ENCODE peak calls at places on chromosome 9, in four cellular contexts. F, A, H and U are unnamed samples.

GRCh38 chr9:128504485-128505413 is at the start of gene GLE1:
- DNase-seq in F (peak; percentile 97), A (peak; percentile 91), H (peak; percentile 94), U (peak; percentile 99)

GRCh38 chr9:75990181-75990580 is 99.7 kb downstream of the PCSK5 start:
- DNase-seq in F (no peak), A (no peak), H (no peak), U (no peak)

GRCh38 chr9:124420991-124421543 is 5.8 kb upstream of the PSMB7 start:
- DNase-seq in F (no peak), A (no peak), H (peak; percentile 44), U (no peak)

GRCh38 chr9:131833083-131833482 is 93.2 kb upstream of the RAPGEF1 start:
- DNase-seq in F (no peak), A (no peak), H (no peak), U (no peak)

GRCh38 chr9:105993051-105993854 is 298.9 kb downstream of the TMEM38B start:
- DNase-seq in F (no peak), A (no peak), H (no peak), U (no peak)

GRCh38 chr9:136172412-136173079 is 32.4 kb downstream of the LHX3 start:
- DNase-seq in F (no peak), A (no peak), H (no peak), U (no peak)

GRCh38 chr9:12859704-12860251 is 85.0 kb downstream of the LURAP1L start:
- DNase-seq in F (no peak), A (no peak), H (peak; percentile 83), U (peak; percentile 12)

GRCh38 chr9:104854613-104855012 is 73.3 kb downstream of the ABCA1 start:
- DNase-seq in F (no peak), A (no peak), H (no peak), U (no peak)

GRCh38 chr9:20040991-20041606 is 252.3 kb upstream of the SLC24A2 start:
- DNase-seq in F (no peak), A (no peak), H (no peak), U (no peak)

GRCh38 chr9:30944741-30945280 is 1439.6 kb upstream of the ACO1 start:
- DNase-seq in F (no peak), A (peak; percentile 22), H (no peak), U (no peak)

GRCh38 chr9:132669636-132670358 is at the start of gene DDX31:
- DNase-seq in F (peak; percentile 87), A (peak; percentile 79), H (peak; percentile 86), U (peak; percentile 89)

GRCh38 chr9:7811679-7812078 is 12.1 kb upstream of the DMAC1 start:
- DNase-seq in F (no peak), A (no peak), H (no peak), U (no peak)

GRCh38 chr9:75889977-75890540 is 414 bp upstream of the PCSK5 start:
- DNase-seq in F (peak; percentile 60), A (no peak), H (peak; percentile 58), U (peak; percentile 52)

GRCh38 chr9:27165670-27166069 is 56.6 kb downstream of the TEK start:
- DNase-seq in F (no peak), A (no peak), H (no peak), U (no peak)

GRCh38 chr9:100322954-100323536 is 29.7 kb downstream of the TEX10 start:
- DNase-seq in F (no peak), A (no peak), H (peak; percentile 52), U (peak; percentile 11)

GRCh38 chr9:101387871-101388506 is 3.2 kb upstream of the BAAT start:
- DNase-seq in F (no peak), A (no peak), H (peak; percentile 82), U (no peak)

GRCh38 chr9:101365181-101365580 is 19.6 kb downstream of the BAAT start:
- DNase-seq in F (no peak), A (no peak), H (no peak), U (no peak)

GRCh38 chr9:134165357-134166315 is 1.3 kb upstream of the RNU6ATAC start:
- DNase-seq in F (peak; percentile 28), A (no peak), H (peak; percentile 58), U (no peak)

GRCh38 chr9:96289392-96289791 is 12.6 kb downstream of the HSD17B3 start:
- DNase-seq in F (no peak), A (no peak), H (no peak), U (no peak)

GRCh38 chr9:122463828-122464632 is 13.7 kb downstream of the OR1J1 start:
- DNase-seq in F (no peak), A (no peak), H (peak; percentile 24), U (peak; percentile 58)

GRCh38 chr9:97804059-97804365 is 49.0 kb upstream of the FOXE1 start:
- DNase-seq in F (no peak), A (no peak), H (no peak), U (no peak)

GRCh38 chr9:129311638-129312037 is 133.6 kb upstream of the IER5L start:
- DNase-seq in F (no peak), A (no peak), H (no peak), U (no peak)

GRCh38 chr9:70046274-70047070 is 2.8 kb downstream of the MAMDC2 start:
- DNase-seq in F (no peak), A (no peak), H (no peak), U (no peak)

GRCh38 chr9:105661011-105661410 is 1.2 kb upstream of the TAL2 start:
- DNase-seq in F (no peak), A (no peak), H (no peak), U (no peak)

GRCh38 chr9:37255944-37256862 is 135.8 kb downstream of the ZCCHC7 start:
- DNase-seq in F (no peak), A (no peak), H (no peak), U (no peak)

DNA sequence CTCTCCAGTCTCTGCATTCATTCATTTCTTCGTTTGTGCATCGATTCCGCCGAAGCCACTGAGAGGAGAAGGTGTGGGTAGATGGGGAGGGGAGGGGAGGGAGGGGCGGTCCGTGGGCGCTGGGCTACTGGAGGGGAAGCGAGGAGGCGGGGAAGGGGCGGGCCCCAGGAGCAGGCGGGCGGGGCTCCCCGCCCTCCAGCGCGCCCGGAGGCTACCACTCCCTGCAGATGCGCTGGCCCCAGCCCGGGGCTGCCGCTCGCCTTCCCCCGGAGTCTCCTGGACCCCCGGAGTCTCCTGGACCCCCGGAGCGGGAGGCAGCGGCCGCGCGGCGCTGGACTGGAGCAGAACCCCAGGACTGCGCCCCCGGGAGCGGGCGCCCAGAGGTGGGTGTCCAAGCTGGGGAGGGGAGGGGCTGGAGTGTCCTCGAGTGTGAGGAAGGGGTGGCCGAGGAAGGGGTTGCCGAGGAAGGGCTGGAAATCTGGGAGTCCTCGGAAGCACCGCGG is 159.4 kb downstream of the C9orf152 start:
- DNase-seq in F (peak; percentile 84), A (no peak), H (peak; percentile 47), U (peak; percentile 81)
- TF ChIP-seq POLR2A in F (peak; percentile 80), A (no peak), H (peak; percentile 26), U (peak; percentile 90)

GRCh38 chr9:127185931-127186781 is 63.7 kb upstream of the ANGPTL2 start:
- DNase-seq in F (peak; percentile 67), A (peak; percentile 53), H (no peak), U (no peak)
- TF ChIP-seq POLR2A in F (no peak), A (no peak), H (no peak), U (no peak)

DNA sequence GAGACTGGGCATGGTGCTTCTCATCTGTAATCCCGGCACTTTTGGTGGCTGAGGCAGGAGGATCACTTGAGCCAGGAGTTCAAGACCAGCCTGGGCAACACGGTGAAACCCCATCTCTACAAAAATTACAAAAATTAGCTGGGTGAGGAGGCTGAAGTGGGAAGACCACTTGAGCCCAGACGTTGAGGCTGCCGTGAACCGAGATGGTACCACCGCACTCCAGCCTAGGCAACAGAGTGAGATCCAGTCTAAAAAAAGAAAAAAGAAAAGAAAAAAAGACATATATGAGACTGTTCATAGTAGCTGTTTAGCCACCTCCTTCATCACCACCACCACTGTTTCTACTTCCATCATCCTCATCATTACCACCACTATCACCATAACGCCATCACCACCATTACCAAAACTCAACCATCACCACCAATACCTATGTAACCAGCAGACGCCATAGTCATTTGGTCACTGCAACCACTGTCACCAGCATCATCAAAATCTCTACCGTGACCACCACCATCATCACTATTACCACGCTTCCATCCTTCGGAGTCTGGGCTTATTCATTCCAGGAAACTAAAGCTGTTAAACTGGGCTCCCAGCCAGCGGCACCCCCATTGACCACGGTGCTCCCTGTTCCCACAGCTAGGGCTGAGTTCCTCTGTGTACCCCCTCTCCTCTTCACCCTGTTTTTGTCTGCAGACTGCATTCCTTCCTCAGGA is 8.4 kb upstream of the KIF12 start:
- DNase-seq in F (no peak), A (no peak), H (no peak), U (no peak)
- TF ChIP-seq POLR2A in F (no peak), A (no peak), H (no peak), U (no peak)

GRCh38 chr9:93730643-93731042 is 154.3 kb downstream of the PHF2 start:
- DNase-seq in F (no peak), A (no peak), H (no peak), U (no peak)
- TF ChIP-seq POLR2A in F (no peak), A (no peak), H (no peak), U (no peak)

DNA sequence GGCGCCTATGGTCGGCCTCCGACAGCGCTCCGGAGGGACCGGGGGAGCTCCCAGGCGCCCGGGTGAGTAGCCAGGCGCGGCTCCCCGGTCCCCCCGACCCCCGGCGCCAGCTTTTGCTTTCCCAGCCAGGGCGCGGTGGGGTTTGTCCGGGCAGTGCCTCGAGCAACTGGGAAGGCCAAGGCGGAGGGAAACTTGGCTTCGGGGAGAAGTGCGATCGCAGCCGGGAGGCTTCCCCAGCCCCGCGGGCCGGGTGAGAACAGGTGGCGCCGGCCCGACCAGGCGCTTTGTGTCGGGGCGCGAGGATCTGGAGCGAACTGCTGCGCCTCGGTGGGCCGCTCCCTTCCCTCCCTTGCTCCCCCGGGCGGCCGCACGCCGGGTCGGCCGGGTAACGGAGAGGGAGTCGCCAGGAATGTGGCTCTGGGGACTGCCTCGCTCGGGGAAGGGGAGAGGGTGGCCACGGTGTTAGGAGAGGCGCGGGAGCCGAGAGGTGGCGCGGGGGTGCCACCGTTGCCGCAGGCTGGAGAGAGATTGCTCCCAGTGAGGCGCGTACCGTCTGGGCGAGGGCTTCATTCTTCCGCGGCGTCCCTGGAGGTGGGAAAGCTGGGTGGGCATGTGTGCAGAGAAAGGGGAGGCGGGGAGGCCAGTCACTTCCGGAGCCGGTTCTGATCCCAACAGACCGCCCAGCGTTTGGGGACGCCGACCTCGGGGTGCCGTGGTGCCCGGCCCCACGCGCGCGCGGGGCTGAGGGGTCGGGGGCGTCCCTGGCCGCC is 564 bp downstream of the DAPK1 start:
- DNase-seq in F (peak; percentile 45), A (no peak), H (peak; percentile 57), U (no peak)
- TF ChIP-seq POLR2A in F (no peak), A (no peak), H (peak; percentile 19), U (no peak)

DNA sequence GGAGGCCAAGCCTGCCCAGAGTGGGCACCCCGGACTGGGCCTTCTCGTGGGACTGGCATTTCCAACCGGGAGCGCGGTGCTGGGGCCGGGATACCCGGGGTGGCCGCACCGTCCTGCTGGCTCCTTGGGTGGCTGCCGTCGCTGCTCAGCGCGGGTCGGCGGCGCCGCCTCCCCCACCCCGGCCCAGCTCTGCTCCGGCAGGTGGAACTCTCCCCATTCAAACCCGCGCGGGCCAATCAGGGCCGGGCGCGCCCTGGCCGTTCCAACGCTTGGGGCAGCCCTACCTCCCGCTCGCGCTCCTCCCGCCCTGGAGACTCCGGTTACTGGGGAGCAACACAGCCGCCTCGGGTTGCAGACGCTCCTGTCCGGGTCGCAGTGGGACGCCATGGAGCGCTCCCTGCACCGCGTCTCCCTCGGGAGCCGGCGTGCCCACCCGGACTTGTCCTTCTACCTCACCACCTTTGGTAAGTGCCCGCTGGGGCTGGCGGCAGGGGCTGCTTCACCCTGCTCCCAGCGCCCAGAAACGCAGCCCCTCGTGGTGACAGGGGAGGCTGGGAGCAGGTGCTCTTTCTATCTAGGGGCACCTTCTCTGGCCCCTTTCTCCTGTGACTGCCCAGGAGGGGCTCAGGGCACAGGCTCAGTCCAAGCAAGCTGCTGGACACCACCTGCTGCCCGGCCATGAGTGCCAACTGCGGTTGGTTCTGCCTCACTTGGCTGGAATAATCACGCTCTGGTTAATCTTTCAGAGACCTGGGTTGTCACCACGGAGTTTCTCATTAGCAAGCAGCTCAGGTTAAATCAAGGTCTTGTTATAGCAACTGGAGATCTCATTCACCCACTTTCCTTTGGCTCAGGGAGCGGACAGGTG is at the start of gene RGS3:
- DNase-seq in F (peak; percentile 86), A (peak; percentile 74), H (peak; percentile 68), U (no peak)
- TF ChIP-seq POLR2A in F (peak; percentile 65), A (no peak), H (no peak), U (no peak)